ENCODE peak calls at places on chromosomes 2 and 18, in nine cellular contexts. N is heart left ventricle, J is sigmoid colon, F is adrenal gland, Y is psoas muscle, C is tibial nerve, X is Panc1, Z is upper lobe of right lung, A is GM23338. H is an unnamed sample.
A peak's percentile ranks its signal among the peaks of the same experiment; 100 is the strongest.

GRCh38 chr2:120736955-120737801 is 1.5 kb downstream of the GLI2 start:
- DNase-seq in Z (no peak), J (peak; percentile 84), N (peak; percentile 61), A (peak; percentile 94), F (no peak), C (no peak), X (no peak), Y (peak; percentile 64), H (peak; percentile 44)

GRCh38 chr18:21444465-21445023 is 156.0 kb downstream of the ESCO1 start:
- DNase-seq in C (no peak), Y (no peak), J (no peak), N (no peak), Z (no peak), A (peak; percentile 85), F (peak; percentile 24), X (peak; percentile 36), H (peak; percentile 20)

GRCh38 chr2:55954306-55955035 is 30.9 kb upstream of the EFEMP1 start:
- DNase-seq in Y (no peak), N (no peak), Z (no peak), A (no peak), F (no peak), J (no peak), C (no peak), X (no peak), H (no peak)

GRCh38 chr2:15829985-15830384 is 110.4 kb upstream of the MYCN start:
- DNase-seq in C (no peak), Z (no peak), J (no peak), Y (no peak), N (no peak), X (no peak), A (no peak), F (no peak), H (no peak)

GRCh38 chr18:27762054-27762453 is 414.9 kb downstream of the CDH2 start:
- DNase-seq in N (no peak), Y (no peak), F (no peak), A (peak; percentile 15), X (no peak), Z (no peak), C (no peak), J (no peak), H (no peak)

GRCh38 chr2:210162466-210163124 is 8.6 kb downstream of the KANSL1L start:
- DNase-seq in A (no peak), N (no peak), X (no peak), F (no peak), Y (no peak), Z (no peak), C (no peak), J (no peak), H (no peak)

GRCh38 chr2:12059616-12060441 is 313.4 kb downstream of the LPIN1 start:
- DNase-seq in Y (no peak), J (no peak), A (no peak), Z (no peak), C (no peak), N (no peak), F (no peak), X (no peak), H (no peak)

GRCh38 chr2:131673400-131674173 is 145.9 kb downstream of the CCDC74A start:
- DNase-seq in C (peak; percentile 55), N (peak; percentile 80), Y (peak; percentile 86), X (no peak), F (peak; percentile 81), J (peak; percentile 85), A (peak; percentile 84), Z (peak; percentile 91), H (peak; percentile 71)

GRCh38 chr2:122139739-122140138 is 384.3 kb downstream of the TSN start:
- DNase-seq in Z (no peak), Y (no peak), J (no peak), F (no peak), N (no peak), X (no peak), C (no peak), A (no peak), H (no peak)

GRCh38 chr2:199764273-199764800 is 86.7 kb downstream of the FTCDNL1 start:
- DNase-seq in Y (no peak), F (no peak), X (no peak), N (no peak), A (no peak), Z (no peak), C (no peak), J (no peak), H (no peak)

GRCh38 chr2:10954416-10954815 is 42.7 kb downstream of the KCNF1 start:
- DNase-seq in Z (no peak), C (no peak), N (no peak), F (no peak), J (no peak), Y (no peak), X (no peak), A (no peak), H (no peak)

GRCh38 chr2:108369153-108369552 is 8.6 kb upstream of the SULT1C4 start:
- DNase-seq in Z (no peak), F (no peak), X (no peak), Y (no peak), A (no peak), N (no peak), C (no peak), J (no peak), H (no peak)

GRCh38 chr2:140892911-140893637 is 1237.7 kb downstream of the LRP1B start:
- DNase-seq in X (no peak), C (no peak), Y (no peak), Z (no peak), F (no peak), N (no peak), A (peak; percentile 29), J (no peak), H (no peak)

GRCh38 chr2:47265158-47265557 is 110.0 kb upstream of the STPG4 start:
- DNase-seq in N (no peak), C (no peak), Z (no peak), X (no peak), Y (no peak), J (peak; percentile 20), F (no peak), A (no peak), H (no peak)
- H3K4me1 ChIP-seq in N (peaks cover 7% of the 10 kb centered on the region), C (peaks cover 13% of the 10 kb centered on the region), Z (no peaks in the 10 kb centered on the region), X (peaks cover 17% of the 10 kb centered on the region), Y (peaks cover 9% of the 10 kb centered on the region), J (peaks cover 14% of the 10 kb centered on the region), F (peaks cover 11% of the 10 kb centered on the region), A (peaks cover 28% of the 10 kb centered on the region), H (peaks cover 25% of the 10 kb centered on the region)

DNA sequence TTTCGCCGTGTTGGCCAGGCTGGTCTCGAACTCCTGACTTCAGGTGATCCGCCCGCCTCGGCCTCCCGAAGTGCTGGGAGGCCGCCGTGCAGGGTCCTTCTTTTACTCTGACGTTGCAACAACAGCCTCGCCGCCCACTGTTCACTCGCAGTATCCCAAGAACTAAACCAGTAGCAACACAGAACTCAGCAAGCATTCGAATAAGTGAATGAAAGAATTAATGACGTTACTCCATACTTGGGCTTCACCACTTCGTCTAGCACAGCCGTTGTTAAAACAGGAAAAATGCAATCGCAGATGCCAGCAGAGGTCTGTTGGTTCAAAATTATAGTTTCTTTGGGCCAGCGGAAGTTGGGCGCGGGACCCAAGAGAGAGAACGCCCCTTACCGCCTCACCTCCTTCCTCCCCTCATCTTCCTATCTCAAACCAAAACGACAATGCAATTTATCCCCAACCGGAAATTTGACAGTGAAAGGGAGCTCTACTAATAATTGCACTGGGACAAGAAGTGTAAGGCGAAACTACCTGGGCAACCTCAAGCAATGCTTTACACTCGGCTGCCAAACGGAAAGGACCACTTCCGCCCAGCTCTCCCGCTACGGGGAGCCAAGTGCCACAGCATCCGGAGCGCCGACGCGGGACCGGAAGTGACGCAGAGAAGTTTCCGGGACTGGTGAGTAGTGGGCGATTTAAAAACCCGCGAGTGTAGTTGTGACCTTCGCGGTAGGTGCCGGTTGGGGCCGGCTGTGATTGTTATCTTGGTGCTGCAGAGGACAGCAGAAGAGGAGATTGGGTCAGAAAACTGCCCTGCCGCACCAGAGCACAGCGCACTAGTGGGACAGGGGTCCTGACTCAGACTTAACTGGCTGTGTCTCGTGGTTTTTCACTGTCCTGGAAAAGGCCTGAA is at the start of the genes NIF3L1 and PPIL3:
- DNase-seq in J (peak; percentile 98), A (peak; percentile 100), X (peak; percentile 96), Y (peak; percentile 97), Z (peak; percentile 98), C (peak; percentile 89), N (peak; percentile 97), F (peak; percentile 98), H (peak; percentile 98)
- TF ChIP-seq CTCF in J (no peak), A (no peak), X (no peak), Y (no peak), Z (no peak), C (no peak), N (no peak), F (no peak), H (no peak)

GRCh38 chr2:67323209-67323991 is 73.7 kb upstream of the ETAA1 start:
- DNase-seq in X (no peak), A (no peak), J (no peak), N (no peak), C (no peak), Y (no peak), Z (no peak), F (no peak), H (peak; percentile 13)
- H3K4me1 ChIP-seq in X (no peaks in the 10 kb centered on the region), A (peaks cover 83% of the 10 kb centered on the region), J (peaks cover 55% of the 10 kb centered on the region), N (peaks cover 8% of the 10 kb centered on the region), C (peaks cover 19% of the 10 kb centered on the region), Y (no peaks in the 10 kb centered on the region), Z (no peaks in the 10 kb centered on the region), F (peaks cover 31% of the 10 kb centered on the region), H (peaks cover 13% of the 10 kb centered on the region)

DNA sequence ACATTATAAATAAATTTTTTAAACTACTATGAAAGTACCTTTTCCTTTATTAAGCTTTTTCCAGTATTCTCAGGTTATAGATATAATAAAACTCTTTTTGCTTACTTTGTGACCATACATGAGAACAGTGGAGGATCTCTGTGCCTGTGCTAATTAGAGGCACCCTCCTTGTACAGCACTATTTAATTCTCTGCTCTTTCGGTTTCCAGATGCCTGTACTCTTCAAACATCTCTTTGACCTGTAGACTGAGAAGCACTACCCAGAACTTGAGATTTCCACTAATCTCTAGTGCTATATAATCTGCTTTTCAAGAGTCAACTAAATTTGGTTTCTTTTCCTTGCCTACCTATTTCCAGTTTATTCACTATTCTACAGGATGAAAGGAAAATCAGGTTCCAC is 131.1 kb downstream of the GULP1 start:
- DNase-seq in Y (no peak), X (no peak), Z (no peak), N (no peak), F (no peak), J (no peak), C (no peak), A (no peak), H (no peak)
- TF ChIP-seq CTCF in Y (no peak), X (no peak), Z (no peak), N (no peak), F (no peak), J (no peak), C (no peak), A (no peak), H (no peak)

DNA sequence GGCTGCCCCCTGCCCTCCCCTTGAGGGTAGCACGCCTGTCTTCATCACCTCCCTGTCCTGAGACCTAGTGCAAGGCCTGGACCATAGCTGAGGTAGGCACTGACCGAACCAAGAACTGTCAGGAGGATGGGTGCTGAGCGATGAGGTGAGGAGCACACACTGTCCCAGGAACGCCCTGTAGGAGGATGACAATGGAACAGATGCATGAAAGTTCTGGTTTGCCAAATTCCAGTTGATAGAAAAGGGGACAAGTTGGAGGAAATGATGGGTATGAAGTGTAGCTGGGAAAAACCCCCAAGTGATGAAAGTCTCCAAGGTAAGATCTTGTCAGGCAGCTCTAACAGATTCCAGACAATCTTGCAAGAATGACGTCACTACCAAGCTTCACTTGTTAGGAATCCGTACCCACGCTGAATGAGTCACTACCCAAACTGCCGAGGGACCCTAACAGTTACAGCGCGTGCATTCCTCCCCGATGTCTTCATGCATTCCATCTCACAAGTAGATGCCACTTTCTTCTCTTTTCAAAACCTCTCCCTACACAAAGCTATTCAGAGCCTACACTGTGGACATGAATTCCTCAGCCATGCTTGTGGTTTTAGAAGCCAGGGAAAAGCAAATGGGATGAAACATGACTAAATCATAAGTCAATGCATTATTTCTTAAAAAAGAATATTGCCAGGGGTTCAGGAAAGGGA is 27.6 kb downstream of the MRPL33 start:
- DNase-seq in N (peak; percentile 84), C (no peak), X (peak; percentile 99), Y (no peak), Z (no peak), F (no peak), J (peak; percentile 85), A (peak; percentile 60), H (no peak)
- H3K4me1 ChIP-seq in N (peaks cover 53% of the 10 kb centered on the region), C (peaks cover 53% of the 10 kb centered on the region), X (peaks cover 5% of the 10 kb centered on the region), Y (peaks cover 58% of the 10 kb centered on the region), Z (peaks cover 32% of the 10 kb centered on the region), F (peaks cover 27% of the 10 kb centered on the region), J (peaks cover 64% of the 10 kb centered on the region), A (no peaks in the 10 kb centered on the region), H (no peaks in the 10 kb centered on the region)

H was measured in BE2C.